ENCODE peak calls at places on chromosomes 7 and 10, in five cellular contexts. P, T, R, A and J are unnamed samples.
A peak's percentile ranks its signal among the peaks of the same experiment; 100 is the strongest.

GRCh38 chr10:51895209-51895608 is 195.8 kb upstream of the CSTF2T start:
- DNase-seq in P (peak; percentile 6), T (no peak), R (no peak), A (no peak), J (no peak)

GRCh38 chr7:91093181-91093580 is 171.1 kb upstream of the FZD1 start:
- DNase-seq in P (no peak), T (no peak), R (no peak), A (no peak), J (no peak)

GRCh38 chr10:113524120-113524519 is 28.7 kb upstream of the HABP2 start:
- DNase-seq in P (no peak), T (no peak), R (no peak), A (no peak), J (no peak)

GRCh38 chr7:69608878-69609277 is 10.6 kb downstream of the AUTS2 start:
- DNase-seq in P (no peak), T (no peak), R (no peak), A (no peak), J (no peak)

GRCh38 chr10:106557951-106558733 is 606.4 kb downstream of the SORCS1 start:
- DNase-seq in P (no peak), T (no peak), R (no peak), A (no peak), J (no peak)

GRCh38 chr10:121771957-121772356 is 155.9 kb downstream of the ATE1 start:
- DNase-seq in P (no peak), T (no peak), R (no peak), A (no peak), J (no peak)

GRCh38 chr10:47339759-47340612 is 8.2 kb upstream of the RBP3 start:
- DNase-seq in P (no peak), T (no peak), R (no peak), A (no peak), J (no peak)

GRCh38 chr7:41792099-41792498 is 89.2 kb upstream of the INHBA start:
- DNase-seq in P (no peak), T (no peak), R (no peak), A (no peak), J (no peak)

GRCh38 chr10:126240483-126240882 is 147.8 kb downstream of the ADAM12 start:
- DNase-seq in P (no peak), T (no peak), R (no peak), A (no peak), J (peak; percentile 50)

GRCh38 chr10:70660722-70661121 is 11.6 kb upstream of the ADAMTS14 start:
- DNase-seq in P (no peak), T (no peak), R (no peak), A (no peak), J (peak; percentile 78)

GRCh38 chr7:131961281-131961680 is 404.9 kb upstream of the PODXL start:
- DNase-seq in P (no peak), T (no peak), R (no peak), A (no peak), J (no peak)

GRCh38 chr10:102235598-102235920 is 5.8 kb downstream of the PITX3 start:
- DNase-seq in P (no peak), T (no peak), R (no peak), A (no peak), J (no peak)

GRCh38 chr7:80752954-80753353 is 114.5 kb downstream of the CD36 start:
- DNase-seq in P (no peak), T (no peak), R (no peak), A (no peak), J (no peak)

GRCh38 chr7:34454381-34454780 is 203.6 kb upstream of the NPSR1 start:
- DNase-seq in P (no peak), T (no peak), R (no peak), A (no peak), J (no peak)

GRCh38 chr7:47596502-47597202 is 14.7 kb upstream of the TNS3 start:
- DNase-seq in P (no peak), T (no peak), R (peak; percentile 14), A (no peak), J (peak; percentile 45)

GRCh38 chr10:102152545-102152890 is 329 bp downstream of the NOLC1 start:
- DNase-seq in P (no peak), T (no peak), R (no peak), A (peak; percentile 11), J (no peak)

GRCh38 chr7:118590107-118590506 is 365.6 kb downstream of the ANKRD7 start:
- DNase-seq in P (no peak), T (no peak), R (no peak), A (no peak), J (no peak)

GRCh38 chr10:2994562-2994961 is 72.8 kb upstream of the PFKP start:
- DNase-seq in P (no peak), T (no peak), R (no peak), A (no peak), J (no peak)

GRCh38 chr7:2775376-2775775 is 68.7 kb downstream of the GNA12 start:
- DNase-seq in P (no peak), T (no peak), R (no peak), A (no peak), J (no peak)

GRCh38 chr10:25758041-25758457 is 176.0 kb upstream of the MYO3A start:
- DNase-seq in P (no peak), T (no peak), R (no peak), A (no peak), J (no peak)